ENCODE peak calls at places on chromosome 17, in eight cellular contexts. One of them, this sample, is unnamed.

GRCh38 chr17:57782642-57783337 is 37.7 kb upstream of the CCDC182 start:
- DNase-seq in lower leg skin: no peak
- DNase-seq in fibroblast of the aortic adventitia: no peak
- DNase-seq in astrocyte of the cerebellum: no peak
- DNase-seq in kidney epithelial cell: no peak
- DNase-seq in right lobe of liver: no peak
- DNase-seq in psoas muscle: no peak
- DNase-seq in MM.1S: no peak
- DNase-seq in this sample: no peak

GRCh38 chr17:46818319-46818928 is at the start of gene WNT3:
- DNase-seq in MM.1S: no peak
- DNase-seq in fibroblast of the aortic adventitia: no peak
- DNase-seq in astrocyte of the cerebellum: no peak
- DNase-seq in kidney epithelial cell: no peak
- DNase-seq in lower leg skin: peak; percentile 60
- DNase-seq in psoas muscle: no peak
- DNase-seq in right lobe of liver: no peak
- DNase-seq in this sample: peak; percentile 85

GRCh38 chr17:44826123-44826790 is 3.8 kb downstream of the GJC1 start:
- DNase-seq in MM.1S: no peak
- DNase-seq in kidney epithelial cell: no peak
- DNase-seq in psoas muscle: no peak
- DNase-seq in right lobe of liver: no peak
- DNase-seq in astrocyte of the cerebellum: no peak
- DNase-seq in lower leg skin: no peak
- DNase-seq in fibroblast of the aortic adventitia: no peak
- DNase-seq in this sample: no peak

GRCh38 chr17:38451030-38451839 is 23.0 kb downstream of the ARHGAP23 start:
- DNase-seq in astrocyte of the cerebellum: peak; percentile 31
- DNase-seq in psoas muscle: no peak
- DNase-seq in fibroblast of the aortic adventitia: peak; percentile 61
- DNase-seq in right lobe of liver: no peak
- DNase-seq in MM.1S: no peak
- DNase-seq in lower leg skin: no peak
- DNase-seq in kidney epithelial cell: no peak
- DNase-seq in this sample: no peak

GRCh38 chr17:4676777-4677176 is 27.2 kb downstream of the PELP1 start:
- DNase-seq in lower leg skin: no peak
- DNase-seq in MM.1S: no peak
- DNase-seq in astrocyte of the cerebellum: no peak
- DNase-seq in fibroblast of the aortic adventitia: no peak
- DNase-seq in kidney epithelial cell: no peak
- DNase-seq in psoas muscle: no peak
- DNase-seq in right lobe of liver: no peak
- DNase-seq in this sample: no peak

GRCh38 chr17:76077582-76078110 is 1.3 kb upstream of the ZACN start:
- DNase-seq in lower leg skin: no peak
- DNase-seq in psoas muscle: no peak
- DNase-seq in right lobe of liver: no peak
- DNase-seq in MM.1S: no peak
- DNase-seq in fibroblast of the aortic adventitia: no peak
- DNase-seq in astrocyte of the cerebellum: no peak
- DNase-seq in kidney epithelial cell: no peak
- DNase-seq in this sample: peak; percentile 58

GRCh38 chr17:3917391-3917931 is 1.2 kb upstream of the P2RX1 start:
- DNase-seq in astrocyte of the cerebellum: no peak
- DNase-seq in psoas muscle: no peak
- DNase-seq in fibroblast of the aortic adventitia: peak; percentile 64
- DNase-seq in kidney epithelial cell: no peak
- DNase-seq in right lobe of liver: no peak
- DNase-seq in lower leg skin: no peak
- DNase-seq in MM.1S: no peak
- DNase-seq in this sample: no peak

GRCh38 chr17:27497696-27498095 is 41.4 kb downstream of the KSR1 start:
- DNase-seq in lower leg skin: peak; percentile 52
- DNase-seq in astrocyte of the cerebellum: no peak
- DNase-seq in psoas muscle: no peak
- DNase-seq in right lobe of liver: no peak
- DNase-seq in fibroblast of the aortic adventitia: no peak
- DNase-seq in MM.1S: no peak
- DNase-seq in kidney epithelial cell: no peak
- DNase-seq in this sample: no peak

GRCh38 chr17:14499976-14500375 is 199.1 kb downstream of the HS3ST3B1 start:
- DNase-seq in MM.1S: no peak
- DNase-seq in kidney epithelial cell: no peak
- DNase-seq in astrocyte of the cerebellum: no peak
- DNase-seq in psoas muscle: no peak
- DNase-seq in right lobe of liver: no peak
- DNase-seq in fibroblast of the aortic adventitia: no peak
- DNase-seq in lower leg skin: no peak
- DNase-seq in this sample: no peak

GRCh38 chr17:60321336-60322055 is 70.4 kb downstream of the USP32 start:
- DNase-seq in astrocyte of the cerebellum: no peak
- DNase-seq in psoas muscle: no peak
- DNase-seq in MM.1S: no peak
- DNase-seq in kidney epithelial cell: no peak
- DNase-seq in right lobe of liver: no peak
- DNase-seq in lower leg skin: no peak
- DNase-seq in fibroblast of the aortic adventitia: no peak
- DNase-seq in this sample: no peak
- TF ChIP-seq CTCF in astrocyte of the cerebellum: no peak
- TF ChIP-seq CTCF in psoas muscle: no peak
- TF ChIP-seq CTCF in MM.1S: no peak
- TF ChIP-seq CTCF in kidney epithelial cell: no peak
- TF ChIP-seq CTCF in right lobe of liver: no peak
- TF ChIP-seq CTCF in lower leg skin: no peak
- TF ChIP-seq CTCF in fibroblast of the aortic adventitia: no peak
- TF ChIP-seq CTCF in this sample: no peak

DNA sequence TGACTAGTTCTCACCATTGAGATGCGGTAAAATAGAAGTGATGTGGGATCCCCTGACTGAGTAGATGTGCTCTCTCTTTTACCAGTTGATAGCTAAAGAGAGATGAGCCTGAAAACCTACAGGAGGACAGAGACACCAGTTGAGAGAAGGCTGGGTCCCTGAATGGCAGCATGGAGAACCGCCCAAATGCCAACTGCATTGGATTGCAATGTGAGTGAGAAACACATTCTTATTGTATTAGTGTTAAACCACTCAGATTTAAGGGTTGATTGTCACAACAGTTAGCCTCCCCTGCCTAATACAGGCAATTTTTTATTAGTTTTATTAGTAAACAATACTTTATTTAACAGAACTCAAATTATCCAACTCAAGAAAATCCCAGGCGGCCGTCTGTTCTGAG is 61.2 kb downstream of the SPACA3 start:
- DNase-seq in MM.1S: no peak
- DNase-seq in right lobe of liver: no peak
- DNase-seq in kidney epithelial cell: no peak
- DNase-seq in psoas muscle: no peak
- DNase-seq in astrocyte of the cerebellum: no peak
- DNase-seq in fibroblast of the aortic adventitia: no peak
- DNase-seq in lower leg skin: no peak
- DNase-seq in this sample: no peak
- TF ChIP-seq CTCF in MM.1S: no peak
- TF ChIP-seq CTCF in right lobe of liver: no peak
- TF ChIP-seq CTCF in kidney epithelial cell: no peak
- TF ChIP-seq CTCF in psoas muscle: no peak
- TF ChIP-seq CTCF in astrocyte of the cerebellum: no peak
- TF ChIP-seq CTCF in fibroblast of the aortic adventitia: no peak
- TF ChIP-seq CTCF in lower leg skin: no peak
- TF ChIP-seq CTCF in this sample: no peak

GRCh38 chr17:56125830-56126819 is 27.1 kb upstream of the ANKFN1 start:
- DNase-seq in MM.1S: no peak
- DNase-seq in right lobe of liver: no peak
- DNase-seq in kidney epithelial cell: no peak
- DNase-seq in psoas muscle: no peak
- DNase-seq in fibroblast of the aortic adventitia: peak; percentile 80
- DNase-seq in astrocyte of the cerebellum: peak; percentile 81
- DNase-seq in lower leg skin: peak; percentile 20
- DNase-seq in this sample: no peak
- TF ChIP-seq CTCF in MM.1S: peak; percentile 34
- TF ChIP-seq CTCF in right lobe of liver: peak; percentile 64
- TF ChIP-seq CTCF in kidney epithelial cell: peak; percentile 64
- TF ChIP-seq CTCF in psoas muscle: peak; percentile 60
- TF ChIP-seq CTCF in fibroblast of the aortic adventitia: peak; percentile 85
- TF ChIP-seq CTCF in astrocyte of the cerebellum: peak; percentile 80
- TF ChIP-seq CTCF in lower leg skin: no peak
- TF ChIP-seq CTCF in this sample: peak; percentile 31

GRCh38 chr17:82302498-82302963 is 14.9 kb downstream of the CD7 start:
- DNase-seq in astrocyte of the cerebellum: no peak
- DNase-seq in lower leg skin: no peak
- DNase-seq in right lobe of liver: no peak
- DNase-seq in fibroblast of the aortic adventitia: no peak
- DNase-seq in psoas muscle: no peak
- DNase-seq in MM.1S: no peak
- DNase-seq in kidney epithelial cell: no peak
- DNase-seq in this sample: peak; percentile 27

GRCh38 chr17:82305727-82306300 is 11.6 kb downstream of the CD7 start:
- DNase-seq in lower leg skin: no peak
- DNase-seq in MM.1S: no peak
- DNase-seq in psoas muscle: no peak
- DNase-seq in right lobe of liver: no peak
- DNase-seq in astrocyte of the cerebellum: no peak
- DNase-seq in fibroblast of the aortic adventitia: no peak
- DNase-seq in kidney epithelial cell: no peak
- DNase-seq in this sample: peak; percentile 18

GRCh38 chr17:82302991-82303943 is 14.1 kb downstream of the CD7 start:
- DNase-seq in right lobe of liver: no peak
- DNase-seq in psoas muscle: no peak
- DNase-seq in lower leg skin: no peak
- DNase-seq in fibroblast of the aortic adventitia: no peak
- DNase-seq in astrocyte of the cerebellum: no peak
- DNase-seq in kidney epithelial cell: no peak
- DNase-seq in MM.1S: no peak
- DNase-seq in this sample: no peak

GRCh38 chr17:82303944-82304808 is 13.2 kb downstream of the CD7 start:
- DNase-seq in right lobe of liver: no peak
- DNase-seq in MM.1S: no peak
- DNase-seq in kidney epithelial cell: no peak
- DNase-seq in lower leg skin: no peak
- DNase-seq in fibroblast of the aortic adventitia: peak; percentile 23
- DNase-seq in astrocyte of the cerebellum: no peak
- DNase-seq in psoas muscle: no peak
- DNase-seq in this sample: peak; percentile 24

DNA sequence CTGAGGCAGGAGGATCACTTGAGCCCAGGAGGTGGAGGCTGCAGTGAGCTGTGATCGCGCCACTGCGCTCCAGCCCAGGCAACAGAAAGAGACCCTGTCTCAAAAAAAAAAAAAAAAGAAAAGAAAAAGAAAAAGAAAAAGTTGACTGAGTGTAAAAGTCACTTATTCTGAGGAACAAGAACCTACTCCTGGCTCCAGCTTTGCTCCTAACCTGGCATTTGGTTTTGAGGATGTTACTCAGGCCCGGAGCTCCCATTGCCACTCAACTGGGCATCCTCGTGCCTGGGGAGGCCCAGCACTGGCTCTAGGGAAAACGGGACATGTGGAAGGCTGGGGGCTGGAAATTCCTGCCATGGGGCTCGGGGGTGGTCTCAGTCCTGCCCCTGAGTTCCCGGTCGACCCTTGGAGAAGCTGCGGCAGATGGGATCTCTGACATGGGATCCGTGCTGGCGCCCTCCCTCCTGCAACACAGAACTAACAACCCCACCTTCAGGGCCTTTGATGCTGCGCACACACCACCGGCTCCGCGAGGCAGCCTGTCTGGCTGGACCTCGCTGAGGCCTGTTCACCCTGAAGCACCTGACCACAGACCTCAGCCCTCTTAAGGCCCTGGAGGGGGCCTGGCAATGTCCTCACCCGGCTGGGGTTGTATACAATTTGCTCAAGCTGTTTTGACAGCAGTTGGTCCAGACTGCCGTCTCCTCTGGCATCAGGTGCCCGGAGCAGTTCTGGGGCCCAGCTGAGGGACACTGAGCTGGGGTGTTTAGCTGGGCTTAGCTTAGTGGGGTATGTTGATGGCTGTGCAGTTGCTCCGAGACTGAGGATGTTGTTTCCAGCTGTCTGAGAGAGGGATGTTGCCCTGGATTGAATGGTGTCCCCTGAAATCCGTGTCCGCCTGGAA is 12.3 kb downstream of the CD7 start:
- DNase-seq in fibroblast of the aortic adventitia: no peak
- DNase-seq in astrocyte of the cerebellum: no peak
- DNase-seq in psoas muscle: no peak
- DNase-seq in lower leg skin: no peak
- DNase-seq in MM.1S: no peak
- DNase-seq in right lobe of liver: no peak
- DNase-seq in kidney epithelial cell: no peak
- DNase-seq in this sample: peak; percentile 28
- TF ChIP-seq CTCF in fibroblast of the aortic adventitia: no peak
- TF ChIP-seq CTCF in astrocyte of the cerebellum: no peak
- TF ChIP-seq CTCF in psoas muscle: no peak
- TF ChIP-seq CTCF in lower leg skin: no peak
- TF ChIP-seq CTCF in MM.1S: no peak
- TF ChIP-seq CTCF in right lobe of liver: no peak
- TF ChIP-seq CTCF in kidney epithelial cell: no peak
- TF ChIP-seq CTCF in this sample: no peak

This sample was measured in GM13977.